ENCODE peak calls at places on chromosomes 3 and 15, in seven cellular contexts. One of them, this sample, is unnamed.
A peak's percentile ranks its signal among the peaks of the same experiment; 100 is the strongest.

GRCh38 chr3:193297421-193297820 is 56.4 kb downstream of the PLAAT1 start:
- DNase-seq in MCF 10A: peak; percentile 38
- DNase-seq in Peyer's patch: no peak
- DNase-seq in neural crest cell: no peak
- DNase-seq in breast epithelium: no peak
- DNase-seq in AG04450: no peak
- DNase-seq in left ventricle myocardium inferior: no peak
- DNase-seq in this sample: no peak

GRCh38 chr15:25852696-25853524 is 10.2 kb downstream of the ATP10A start:
- DNase-seq in Peyer's patch: no peak
- DNase-seq in AG04450: no peak
- DNase-seq in MCF 10A: no peak
- DNase-seq in neural crest cell: no peak
- DNase-seq in breast epithelium: no peak
- DNase-seq in left ventricle myocardium inferior: no peak
- DNase-seq in this sample: no peak

GRCh38 chr3:5245927-5246326 is 58.4 kb downstream of the EDEM1 start:
- DNase-seq in breast epithelium: no peak
- DNase-seq in Peyer's patch: no peak
- DNase-seq in MCF 10A: no peak
- DNase-seq in left ventricle myocardium inferior: no peak
- DNase-seq in AG04450: no peak
- DNase-seq in neural crest cell: no peak
- DNase-seq in this sample: no peak

GRCh38 chr15:70879386-70879785 is 12.8 kb downstream of the THAP10 start:
- DNase-seq in MCF 10A: no peak
- DNase-seq in AG04450: peak; percentile 68
- DNase-seq in neural crest cell: no peak
- DNase-seq in breast epithelium: no peak
- DNase-seq in Peyer's patch: no peak
- DNase-seq in left ventricle myocardium inferior: no peak
- DNase-seq in this sample: no peak

GRCh38 chr15:33031324-33031736 is 163.2 kb downstream of the FMN1 start:
- DNase-seq in Peyer's patch: no peak
- DNase-seq in AG04450: no peak
- DNase-seq in left ventricle myocardium inferior: no peak
- DNase-seq in neural crest cell: no peak
- DNase-seq in MCF 10A: peak; percentile 19
- DNase-seq in breast epithelium: no peak
- DNase-seq in this sample: no peak

GRCh38 chr15:65086680-65087111 is 10.2 kb downstream of the KBTBD13 start:
- DNase-seq in left ventricle myocardium inferior: no peak
- DNase-seq in breast epithelium: no peak
- DNase-seq in Peyer's patch: no peak
- DNase-seq in AG04450: no peak
- DNase-seq in MCF 10A: no peak
- DNase-seq in neural crest cell: no peak
- DNase-seq in this sample: no peak

GRCh38 chr3:120227710-120228347 is 57.2 kb downstream of the GPR156 start:
- DNase-seq in Peyer's patch: no peak
- DNase-seq in neural crest cell: no peak
- DNase-seq in AG04450: no peak
- DNase-seq in breast epithelium: no peak
- DNase-seq in MCF 10A: no peak
- DNase-seq in left ventricle myocardium inferior: no peak
- DNase-seq in this sample: no peak

GRCh38 chr3:40713795-40714194 is 189.0 kb downstream of the ZNF621 start:
- DNase-seq in neural crest cell: no peak
- DNase-seq in left ventricle myocardium inferior: no peak
- DNase-seq in breast epithelium: no peak
- DNase-seq in MCF 10A: no peak
- DNase-seq in Peyer's patch: peak; percentile 68
- DNase-seq in AG04450: no peak
- DNase-seq in this sample: no peak

GRCh38 chr15:79308874-79309273 is 2.0 kb upstream of the TMED3 start:
- DNase-seq in AG04450: no peak
- DNase-seq in MCF 10A: no peak
- DNase-seq in breast epithelium: no peak
- DNase-seq in neural crest cell: no peak
- DNase-seq in Peyer's patch: no peak
- DNase-seq in left ventricle myocardium inferior: no peak
- DNase-seq in this sample: no peak

GRCh38 chr15:67063689-67064606 is 1.5 kb upstream of the SMAD3 start:
- DNase-seq in left ventricle myocardium inferior: peak; percentile 38
- DNase-seq in Peyer's patch: peak; percentile 81
- DNase-seq in MCF 10A: no peak
- DNase-seq in neural crest cell: peak; percentile 22
- DNase-seq in breast epithelium: no peak
- DNase-seq in AG04450: no peak
- DNase-seq in this sample: peak; percentile 26

GRCh38 chr3:8839607-8840325 is 70.4 kb upstream of the OXTR start:
- DNase-seq in Peyer's patch: no peak
- DNase-seq in AG04450: no peak
- DNase-seq in MCF 10A: no peak
- DNase-seq in neural crest cell: no peak
- DNase-seq in breast epithelium: no peak
- DNase-seq in left ventricle myocardium inferior: no peak
- DNase-seq in this sample: no peak

GRCh38 chr15:80099246-80099645 is 39.8 kb downstream of the ZFAND6 start:
- DNase-seq in Peyer's patch: no peak
- DNase-seq in neural crest cell: no peak
- DNase-seq in MCF 10A: no peak
- DNase-seq in left ventricle myocardium inferior: no peak
- DNase-seq in breast epithelium: no peak
- DNase-seq in AG04450: no peak
- DNase-seq in this sample: no peak

GRCh38 chr15:78016860-78017259 is 60.7 kb downstream of the TBC1D2B start:
- DNase-seq in left ventricle myocardium inferior: no peak
- DNase-seq in MCF 10A: no peak
- DNase-seq in neural crest cell: no peak
- DNase-seq in breast epithelium: no peak
- DNase-seq in AG04450: no peak
- DNase-seq in Peyer's patch: no peak
- DNase-seq in this sample: no peak

GRCh38 chr3:14570089-14570488 is 29.9 kb upstream of the GRIP2 start:
- DNase-seq in AG04450: no peak
- DNase-seq in neural crest cell: no peak
- DNase-seq in left ventricle myocardium inferior: no peak
- DNase-seq in Peyer's patch: no peak
- DNase-seq in breast epithelium: no peak
- DNase-seq in MCF 10A: no peak
- DNase-seq in this sample: no peak

GRCh38 chr3:169137076-169137475 is 526.4 kb downstream of the MECOM start:
- DNase-seq in breast epithelium: no peak
- DNase-seq in Peyer's patch: no peak
- DNase-seq in neural crest cell: no peak
- DNase-seq in MCF 10A: no peak
- DNase-seq in AG04450: no peak
- DNase-seq in left ventricle myocardium inferior: no peak
- DNase-seq in this sample: no peak

GRCh38 chr3:38713121-38713520 is 63.6 kb upstream of the SCN5A start:
- DNase-seq in breast epithelium: no peak
- DNase-seq in MCF 10A: no peak
- DNase-seq in left ventricle myocardium inferior: no peak
- DNase-seq in Peyer's patch: no peak
- DNase-seq in neural crest cell: no peak
- DNase-seq in AG04450: no peak
- DNase-seq in this sample: no peak

GRCh38 chr3:44762170-44762677 is 630 bp downstream of the KIF15 start:
- DNase-seq in neural crest cell: no peak
- DNase-seq in breast epithelium: no peak
- DNase-seq in Peyer's patch: no peak
- DNase-seq in left ventricle myocardium inferior: no peak
- DNase-seq in MCF 10A: no peak
- DNase-seq in AG04450: no peak
- DNase-seq in this sample: no peak

GRCh38 chr3:155202626-155203025 is 90.9 kb downstream of the STRIT1 start:
- DNase-seq in AG04450: peak; percentile 30
- DNase-seq in MCF 10A: peak; percentile 22
- DNase-seq in neural crest cell: no peak
- DNase-seq in left ventricle myocardium inferior: no peak
- DNase-seq in breast epithelium: no peak
- DNase-seq in Peyer's patch: no peak
- DNase-seq in this sample: no peak

GRCh38 chr3:177126015-177126773 is 71.1 kb downstream of the TBL1XR1 start:
- DNase-seq in left ventricle myocardium inferior: no peak
- DNase-seq in Peyer's patch: no peak
- DNase-seq in neural crest cell: no peak
- DNase-seq in MCF 10A: peak; percentile 88
- DNase-seq in breast epithelium: no peak
- DNase-seq in AG04450: no peak
- DNase-seq in this sample: no peak

GRCh38 chr3:48064292-48064829 is 48.1 kb upstream of the MAP4 start:
- DNase-seq in MCF 10A: no peak
- DNase-seq in left ventricle myocardium inferior: no peak
- DNase-seq in breast epithelium: no peak
- DNase-seq in AG04450: no peak
- DNase-seq in neural crest cell: no peak
- DNase-seq in Peyer's patch: no peak
- DNase-seq in this sample: no peak

GRCh38 chr15:44087578-44088190 is 107.4 kb downstream of the FRMD5 start:
- DNase-seq in AG04450: peak; percentile 65
- DNase-seq in breast epithelium: no peak
- DNase-seq in neural crest cell: no peak
- DNase-seq in left ventricle myocardium inferior: no peak
- DNase-seq in MCF 10A: peak; percentile 64
- DNase-seq in Peyer's patch: no peak
- DNase-seq in this sample: no peak

GRCh38 chr15:69780981-69781380 is 316.7 kb downstream of the TLE3 start:
- DNase-seq in breast epithelium: no peak
- DNase-seq in neural crest cell: no peak
- DNase-seq in MCF 10A: no peak
- DNase-seq in left ventricle myocardium inferior: no peak
- DNase-seq in Peyer's patch: no peak
- DNase-seq in AG04450: no peak
- DNase-seq in this sample: no peak

GRCh38 chr3:32371466-32372212 is 20.0 kb upstream of the CMTM7 start:
- DNase-seq in MCF 10A: no peak
- DNase-seq in AG04450: no peak
- DNase-seq in Peyer's patch: no peak
- DNase-seq in neural crest cell: no peak
- DNase-seq in breast epithelium: no peak
- DNase-seq in left ventricle myocardium inferior: no peak
- DNase-seq in this sample: no peak

DNA sequence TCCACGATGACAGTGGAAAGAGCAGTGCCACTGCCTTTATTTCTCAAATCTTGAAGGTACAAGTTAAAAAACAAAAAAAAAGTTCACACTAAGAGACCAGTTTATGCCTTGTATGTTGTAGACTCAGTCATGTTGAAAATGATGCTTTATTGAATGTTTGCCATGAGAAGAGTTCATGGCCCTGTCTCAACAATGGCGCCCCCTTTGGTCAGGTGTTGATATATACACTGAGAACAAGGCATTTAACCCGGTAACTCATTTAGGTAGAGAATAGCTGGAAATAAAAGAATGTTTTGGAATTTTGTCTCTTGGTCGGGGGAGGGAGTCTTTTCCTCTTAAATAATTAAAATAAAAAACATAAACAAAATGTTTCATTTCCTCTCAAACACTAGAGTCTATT is 145.6 kb upstream of the SLC2A2 start:
- DNase-seq in left ventricle myocardium inferior: no peak
- DNase-seq in MCF 10A: no peak
- DNase-seq in Peyer's patch: no peak
- DNase-seq in breast epithelium: no peak
- DNase-seq in neural crest cell: no peak
- DNase-seq in AG04450: no peak
- DNase-seq in this sample: peak; percentile 28
- TF ChIP-seq CTCF in left ventricle myocardium inferior: peak; percentile 13
- TF ChIP-seq CTCF in MCF 10A: no peak
- TF ChIP-seq CTCF in Peyer's patch: peak; percentile 11
- TF ChIP-seq CTCF in breast epithelium: no peak
- TF ChIP-seq CTCF in neural crest cell: peak; percentile 51
- TF ChIP-seq CTCF in AG04450: peak; percentile 37
- TF ChIP-seq CTCF in this sample: peak; percentile 72

GRCh38 chr3:42752961-42753360 is 20.1 kb downstream of the CCDC13 start:
- DNase-seq in MCF 10A: no peak
- DNase-seq in neural crest cell: no peak
- DNase-seq in breast epithelium: no peak
- DNase-seq in Peyer's patch: no peak
- DNase-seq in AG04450: no peak
- DNase-seq in left ventricle myocardium inferior: no peak
- DNase-seq in this sample: no peak

GRCh38 chr3:42753757-42754156 is 19.3 kb downstream of the CCDC13 start:
- DNase-seq in AG04450: no peak
- DNase-seq in MCF 10A: no peak
- DNase-seq in left ventricle myocardium inferior: no peak
- DNase-seq in Peyer's patch: no peak
- DNase-seq in neural crest cell: no peak
- DNase-seq in breast epithelium: no peak
- DNase-seq in this sample: no peak

GRCh38 chr3:42756681-42757213 is 16.3 kb downstream of the CCDC13 start:
- DNase-seq in breast epithelium: no peak
- DNase-seq in neural crest cell: no peak
- DNase-seq in AG04450: no peak
- DNase-seq in Peyer's patch: no peak
- DNase-seq in MCF 10A: no peak
- DNase-seq in left ventricle myocardium inferior: no peak
- DNase-seq in this sample: no peak

GRCh38 chr3:42758126-42758525 is 14.9 kb downstream of the CCDC13 start:
- DNase-seq in MCF 10A: no peak
- DNase-seq in neural crest cell: no peak
- DNase-seq in breast epithelium: no peak
- DNase-seq in AG04450: no peak
- DNase-seq in Peyer's patch: no peak
- DNase-seq in left ventricle myocardium inferior: no peak
- DNase-seq in this sample: no peak

GRCh38 chr3:42755681-42756578 is 17.1 kb downstream of the CCDC13 start:
- DNase-seq in neural crest cell: no peak
- DNase-seq in Peyer's patch: peak; percentile 85
- DNase-seq in breast epithelium: no peak
- DNase-seq in MCF 10A: peak; percentile 31
- DNase-seq in AG04450: no peak
- DNase-seq in left ventricle myocardium inferior: no peak
- DNase-seq in this sample: no peak
- TF ChIP-seq CTCF in neural crest cell: peak; percentile 48
- TF ChIP-seq CTCF in Peyer's patch: no peak
- TF ChIP-seq CTCF in breast epithelium: no peak
- TF ChIP-seq CTCF in MCF 10A: peak; percentile 11
- TF ChIP-seq CTCF in AG04450: peak; percentile 68
- TF ChIP-seq CTCF in left ventricle myocardium inferior: peak; percentile 58
- TF ChIP-seq CTCF in this sample: no peak

GRCh38 chr3:52385157-52385556 is 59.7 kb downstream of the SEMA3G start:
- DNase-seq in neural crest cell: peak; percentile 50
- DNase-seq in left ventricle myocardium inferior: no peak
- DNase-seq in breast epithelium: no peak
- DNase-seq in AG04450: no peak
- DNase-seq in MCF 10A: peak; percentile 56
- DNase-seq in Peyer's patch: no peak
- DNase-seq in this sample: peak; percentile 74
- TF ChIP-seq CTCF in neural crest cell: peak; percentile 63
- TF ChIP-seq CTCF in left ventricle myocardium inferior: peak; percentile 21
- TF ChIP-seq CTCF in breast epithelium: no peak
- TF ChIP-seq CTCF in AG04450: peak; percentile 63
- TF ChIP-seq CTCF in MCF 10A: peak; percentile 59
- TF ChIP-seq CTCF in Peyer's patch: no peak
- TF ChIP-seq CTCF in this sample: peak; percentile 60

GRCh38 chr3:37571269-37571668 is 290.4 kb upstream of the CTDSPL start:
- DNase-seq in neural crest cell: no peak
- DNase-seq in left ventricle myocardium inferior: no peak
- DNase-seq in Peyer's patch: no peak
- DNase-seq in breast epithelium: no peak
- DNase-seq in AG04450: no peak
- DNase-seq in MCF 10A: no peak
- DNase-seq in this sample: no peak
- TF ChIP-seq CTCF in neural crest cell: no peak
- TF ChIP-seq CTCF in left ventricle myocardium inferior: peak; percentile 44
- TF ChIP-seq CTCF in Peyer's patch: no peak
- TF ChIP-seq CTCF in breast epithelium: no peak
- TF ChIP-seq CTCF in AG04450: peak; percentile 6
- TF ChIP-seq CTCF in MCF 10A: no peak
- TF ChIP-seq CTCF in this sample: no peak